ENCODE peak calls at places on chromosomes 3 and 15, in ten cellular contexts. U is body of pancreas, H is transverse colon, N is brain microvascular endothelial cell, S is GM12878, O is tibial artery, Q is astrocyte, M is psoas muscle, W is esophagus squamous epithelium, Y is dorsolateral prefrontal cortex. B is an unnamed sample.

GRCh38 chr15:96421211-96421610 is 90.7 kb downstream of the NR2F2 start:
- DNase-seq in U (no peak), H (no peak), N (peak; percentile 28), S (no peak), O (no peak), Q (peak; percentile 54), M (no peak), W (no peak), Y (no peak), B (no peak)

GRCh38 chr3:11168881-11169805 is 14.8 kb downstream of the HRH1 start:
- DNase-seq in U (no peak), H (no peak), N (no peak), S (no peak), O (no peak), Q (peak; percentile 61), M (no peak), W (no peak), Y (peak; percentile 51), B (no peak)

GRCh38 chr3:194375473-194375872 is 5.9 kb upstream of the LRRC15 start:
- DNase-seq in U (no peak), H (no peak), N (no peak), S (no peak), O (no peak), Q (no peak), M (no peak), W (no peak), Y (no peak), B (no peak)

GRCh38 chr15:78004919-78005634 is 72.4 kb downstream of the TBC1D2B start:
- DNase-seq in U (peak; percentile 88), H (peak; percentile 60), N (peak; percentile 80), S (no peak), O (peak; percentile 83), Q (peak; percentile 85), M (peak; percentile 83), W (no peak), Y (peak; percentile 75), B (no peak)

GRCh38 chr15:82044373-82045178 is 1.2 kb downstream of the MEX3B start:
- DNase-seq in U (no peak), H (peak; percentile 26), N (peak; percentile 76), S (no peak), O (peak; percentile 55), Q (peak; percentile 77), M (peak; percentile 40), W (no peak), Y (peak; percentile 58), B (no peak)

GRCh38 chr3:119841808-119842471 is 60.0 kb downstream of the NR1I2 start:
- DNase-seq in U (no peak), H (no peak), N (no peak), S (no peak), O (no peak), Q (no peak), M (no peak), W (no peak), Y (no peak), B (no peak)

GRCh38 chr3:177977381-177978158 is 558.7 kb upstream of the KCNMB2 start:
- DNase-seq in U (no peak), H (no peak), N (peak; percentile 89), S (no peak), O (no peak), Q (peak; percentile 97), M (no peak), W (no peak), Y (no peak), B (no peak)

GRCh38 chr15:34810455-34811146 is 15.3 kb upstream of the ACTC1 start:
- DNase-seq in U (no peak), H (no peak), N (peak; percentile 94), S (no peak), O (no peak), Q (peak; percentile 98), M (peak; percentile 30), W (no peak), Y (no peak), B (peak; percentile 50)

GRCh38 chr15:67832031-67832551 is 6.8 kb downstream of the SKOR1 start:
- DNase-seq in U (no peak), H (no peak), N (no peak), S (no peak), O (no peak), Q (no peak), M (no peak), W (no peak), Y (no peak), B (no peak)
- TF ChIP-seq CTCF in U (no peak), H (peak; percentile 21), N (peak; percentile 66), S (peak; percentile 47), O (no peak), Q (no peak), M (no peak), W (peak; percentile 8), Y (no peak), B (no peak)

DNA sequence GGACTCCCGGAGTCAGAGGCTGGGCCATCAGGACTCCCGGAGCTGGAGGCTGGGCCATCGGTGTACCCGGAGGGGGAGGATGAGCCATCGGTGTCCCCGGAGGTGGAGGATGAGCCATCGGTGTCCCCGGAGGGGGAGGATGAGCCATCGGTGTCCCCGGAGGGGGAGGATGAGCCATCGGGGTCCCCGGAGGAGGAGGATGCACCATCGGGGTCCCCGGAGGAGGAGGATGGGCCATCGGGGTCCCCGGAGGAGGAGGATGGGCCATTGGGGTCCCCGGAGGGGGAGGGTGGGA is 719 bp downstream of the MAGEL2 start:
- DNase-seq in U (no peak), H (no peak), N (no peak), S (no peak), O (no peak), Q (no peak), M (no peak), W (no peak), Y (no peak), B (no peak)
- H3K4me3 ChIP-seq in U (no peak overlapping the region), H (no peak overlapping the region), N (no peak overlapping the region), S (no peak overlapping the region), O (peak overlapping the region; percentile 15), Q (peak overlapping the region; percentile 60), M (peak overlapping the region; percentile 38), W (peak overlapping the region; percentile 22), Y (peak overlapping the region; percentile 54), B (no peak overlapping the region)

GRCh38 chr3:147394168-147394941 is 12.0 kb downstream of the ZIC4 start:
- DNase-seq in U (no peak), H (no peak), N (no peak), S (no peak), O (no peak), Q (no peak), M (no peak), W (no peak), Y (no peak), B (no peak)

GRCh38 chr3:147392083-147392916 is 14.0 kb downstream of the ZIC4 start:
- DNase-seq in U (peak; percentile 32), H (no peak), N (peak; percentile 73), S (no peak), O (no peak), Q (no peak), M (peak; percentile 70), W (no peak), Y (no peak), B (no peak)

GRCh38 chr3:147391726-147392082 is 14.6 kb downstream of the ZIC4 start:
- DNase-seq in U (no peak), H (no peak), N (no peak), S (no peak), O (no peak), Q (no peak), M (no peak), W (no peak), Y (no peak), B (no peak)

GRCh38 chr3:147390589-147391569 is 15.5 kb downstream of the ZIC4 start:
- DNase-seq in U (no peak), H (no peak), N (no peak), S (no peak), O (no peak), Q (no peak), M (no peak), W (no peak), Y (no peak), B (no peak)

DNA sequence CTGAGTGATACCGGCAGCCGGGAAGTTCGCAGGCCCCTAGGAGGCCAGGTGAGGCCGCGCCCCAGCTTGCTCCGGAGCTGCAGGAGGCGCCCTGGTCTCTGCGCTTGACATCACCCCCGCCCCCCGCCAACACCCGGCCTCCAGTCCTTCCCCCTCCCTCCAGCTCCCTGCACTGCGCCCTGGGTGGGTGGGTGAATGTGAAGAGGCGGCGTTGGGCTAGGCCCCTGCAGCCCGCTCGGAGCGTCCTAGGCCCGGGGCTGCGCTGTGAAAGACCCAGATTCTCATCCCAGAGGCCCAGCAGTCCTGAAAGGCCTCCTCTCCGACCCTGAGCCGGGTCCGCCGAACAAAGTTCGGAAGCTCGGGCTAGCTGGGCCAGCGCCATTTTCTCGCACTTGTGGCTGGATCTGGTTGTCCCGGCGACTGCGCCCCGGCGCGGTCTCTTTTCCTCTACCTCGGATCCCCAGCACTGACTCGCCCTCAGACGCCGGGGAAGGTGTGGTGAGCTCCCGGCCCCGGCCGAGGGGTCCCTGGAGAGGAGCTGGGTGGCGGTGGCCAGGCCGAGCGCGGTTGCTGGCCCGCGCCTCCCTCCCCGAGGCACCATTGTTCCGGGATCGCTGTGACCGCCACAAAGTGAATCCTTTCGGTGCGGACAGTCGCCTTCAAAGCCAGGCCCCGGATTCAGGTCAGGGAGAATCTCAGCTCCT is 12.9 kb downstream of the ZIC4 start:
- DNase-seq in U (no peak), H (no peak), N (no peak), S (no peak), O (no peak), Q (no peak), M (peak; percentile 53), W (no peak), Y (no peak), B (no peak)
- H3K27me3 ChIP-seq in U (peaks cover 88% of the 10 kb centered on the region), H (peaks cover 100% of the 10 kb centered on the region), N (no peaks in the 10 kb centered on the region), S (peaks cover 18% of the 10 kb centered on the region), O (no peaks in the 10 kb centered on the region), Q (peaks cover 36% of the 10 kb centered on the region), M (peaks cover 59% of the 10 kb centered on the region), W (peaks cover 90% of the 10 kb centered on the region), Y (peaks cover 100% of the 10 kb centered on the region), B (peaks cover 30% of the 10 kb centered on the region)

GRCh38 chr15:99347609-99348008 is 96.3 kb downstream of the LRRC28 start:
- DNase-seq in U (no peak), H (no peak), N (no peak), S (no peak), O (no peak), Q (no peak), M (no peak), W (no peak), Y (no peak), B (no peak)

GRCh38 chr15:99345242-99345641 is 94.0 kb downstream of the LRRC28 start:
- DNase-seq in U (no peak), H (no peak), N (no peak), S (no peak), O (no peak), Q (no peak), M (no peak), W (no peak), Y (no peak), B (no peak)

GRCh38 chr15:99343836-99344551 is 92.7 kb downstream of the LRRC28 start:
- DNase-seq in U (no peak), H (peak; percentile 15), N (no peak), S (no peak), O (no peak), Q (no peak), M (peak; percentile 25), W (no peak), Y (no peak), B (no peak)

GRCh38 chr15:99344639-99345038 is 93.4 kb downstream of the LRRC28 start:
- DNase-seq in U (no peak), H (no peak), N (no peak), S (no peak), O (no peak), Q (no peak), M (no peak), W (no peak), Y (no peak), B (no peak)

DNA sequence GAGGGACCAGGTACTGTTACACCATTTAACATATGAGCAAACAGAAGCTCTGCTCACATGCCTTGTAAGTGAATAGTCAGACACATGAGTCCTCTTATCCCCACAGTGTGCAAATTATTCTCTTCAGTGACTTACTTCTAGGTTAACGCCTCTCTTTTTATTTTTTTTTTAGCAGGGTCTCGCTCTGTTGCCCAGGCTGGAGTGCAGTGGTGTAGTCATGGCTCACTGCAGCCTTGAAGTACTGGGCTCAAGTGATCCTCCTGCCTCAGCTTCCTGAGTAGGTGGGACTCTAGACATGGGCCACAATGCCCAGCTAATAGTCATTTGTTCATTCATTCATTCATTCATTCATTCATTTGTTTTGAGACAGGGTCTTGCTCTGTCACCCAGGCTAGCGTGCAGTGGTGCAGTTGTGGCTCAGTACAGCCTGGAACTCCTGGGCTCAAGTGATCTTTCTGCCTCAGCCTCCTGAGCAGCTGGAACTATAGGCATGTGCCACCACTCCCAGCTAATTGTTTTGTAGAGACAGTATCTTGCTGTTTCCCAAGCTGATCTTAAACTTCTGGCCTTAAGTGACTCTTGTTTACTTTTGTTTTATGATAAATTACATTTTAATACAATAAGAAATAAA is 94.7 kb downstream of the LRRC28 start:
- DNase-seq in U (no peak), H (no peak), N (no peak), S (no peak), O (no peak), Q (no peak), M (no peak), W (no peak), Y (no peak), B (no peak)
- TF ChIP-seq CTCF in U (no peak), H (no peak), N (no peak), S (no peak), O (no peak), Q (no peak), M (no peak), W (no peak), Y (no peak), B (no peak)